ENCODE peak calls at places on chromosome 1, in eight cellular contexts. I is body of pancreas; M is upper lobe of right lung; B is CD8-positive, alpha-beta memory T cell; T is GM23248; Z is Peyer's patch; K is mesendoderm; N is thoracic aorta. G is an unnamed sample.

GRCh38 chr1:71080178-71080781 is 555 bp downstream of the ZRANB2 start:
- DNase-seq in B (no peak), I (peak; percentile 14), M (peak; percentile 57), T (peak; percentile 64), N (no peak), Z (no peak), K (peak; percentile 53), G (no peak)

GRCh38 chr1:5905431-5905830 is 86.8 kb downstream of the NPHP4 start:
- DNase-seq in B (no peak), M (no peak), Z (no peak), T (no peak), N (no peak), I (no peak), K (no peak), G (no peak)

GRCh38 chr1:32242341-32242851 is 4.6 kb upstream of the FAM167B start:
- DNase-seq in T (peak; percentile 32), I (peak; percentile 37), M (no peak), Z (no peak), B (no peak), K (no peak), N (no peak), G (no peak)

GRCh38 chr1:61247881-61248752 is 165.8 kb downstream of the NFIA start:
- DNase-seq in B (no peak), T (no peak), I (no peak), Z (no peak), N (no peak), K (no peak), M (no peak), G (no peak)

GRCh38 chr1:64663654-64664053 is 81.2 kb upstream of the RAVER2 start:
- DNase-seq in M (no peak), N (no peak), B (no peak), I (no peak), T (peak; percentile 4), K (peak; percentile 66), Z (no peak), G (peak; percentile 35)

GRCh38 chr1:10479276-10479675 is 4.5 kb downstream of the PEX14 start:
- DNase-seq in M (peak; percentile 16), B (no peak), I (no peak), Z (no peak), K (no peak), T (no peak), N (no peak), G (no peak)

GRCh38 chr1:32695098-32695904 is 7.3 kb downstream of the SYNC start:
- DNase-seq in N (peak; percentile 68), K (no peak), I (peak; percentile 82), M (peak; percentile 81), T (peak; percentile 85), B (no peak), Z (peak; percentile 56), G (no peak)

GRCh38 chr1:74368335-74368734 is 133.1 kb downstream of the TNNI3K start:
- DNase-seq in K (no peak), M (no peak), Z (no peak), I (no peak), B (no peak), N (no peak), T (no peak), G (no peak)

GRCh38 chr1:185716095-185716494 is 18.1 kb upstream of the HMCN1 start:
- DNase-seq in I (no peak), B (no peak), N (no peak), T (no peak), K (no peak), M (no peak), Z (no peak), G (no peak)

GRCh38 chr1:207752456-207753132 is 740 bp downstream of the CD46 start:
- DNase-seq in K (peak; percentile 33), I (peak; percentile 63), Z (peak; percentile 85), N (no peak), M (peak; percentile 80), B (no peak), T (peak; percentile 49), G (peak; percentile 39)

GRCh38 chr1:236575523-236575922 is 28.8 kb downstream of the HEATR1 start:
- DNase-seq in I (no peak), N (no peak), B (no peak), T (peak; percentile 77), Z (no peak), K (no peak), M (no peak), G (no peak)

GRCh38 chr1:224763126-224763764 is 147.1 kb downstream of the CNIH3 start:
- DNase-seq in K (no peak), M (no peak), Z (no peak), T (peak; percentile 31), I (no peak), B (no peak), N (no peak), G (no peak)

GRCh38 chr1:17158961-17159360 is 39.7 kb upstream of the PADI2 start:
- DNase-seq in N (no peak), Z (no peak), K (no peak), M (no peak), I (no peak), B (no peak), T (peak; percentile 15), G (no peak)

GRCh38 chr1:60573121-60573520 is 499.6 kb upstream of the C1orf87 start:
- DNase-seq in N (no peak), M (no peak), B (no peak), Z (no peak), I (no peak), T (no peak), K (no peak), G (no peak)

GRCh38 chr1:36352910-36353878 is 29.7 kb upstream of the EVA1B start:
- DNase-seq in T (peak; percentile 90), Z (no peak), N (no peak), B (no peak), I (no peak), M (no peak), K (no peak), G (no peak)
- H3K4me1 ChIP-seq in T (peaks cover 48% of the 10 kb centered on the region), Z (peaks cover 4% of the 10 kb centered on the region), N (peaks cover 49% of the 10 kb centered on the region), B (peaks cover 21% of the 10 kb centered on the region), I (no peaks in the 10 kb centered on the region), M (peaks cover 41% of the 10 kb centered on the region), K (no peaks in the 10 kb centered on the region), G (peaks cover 9% of the 10 kb centered on the region)

GRCh38 chr1:110605901-110606783 is at the start of gene KCNA2:
- DNase-seq in B (no peak), M (peak; percentile 68), K (peak; percentile 83), I (peak; percentile 74), Z (no peak), N (no peak), T (peak; percentile 32), G (peak; percentile 55)

GRCh38 chr1:110607663-110608230 is 1.6 kb upstream of the KCNA2 start:
- DNase-seq in I (peak; percentile 26), T (no peak), K (peak; percentile 11), Z (no peak), M (no peak), N (no peak), B (no peak), G (no peak)

GRCh38 chr1:110604586-110605148 is 1.5 kb downstream of the KCNA2 start:
- DNase-seq in B (no peak), Z (no peak), I (no peak), T (no peak), K (no peak), N (no peak), M (no peak), G (no peak)

GRCh38 chr1:110606784-110607662 is 865 bp upstream of the KCNA2 start:
- DNase-seq in N (no peak), Z (no peak), I (peak; percentile 25), M (no peak), T (peak; percentile 23), B (no peak), K (peak; percentile 48), G (no peak)

DNA sequence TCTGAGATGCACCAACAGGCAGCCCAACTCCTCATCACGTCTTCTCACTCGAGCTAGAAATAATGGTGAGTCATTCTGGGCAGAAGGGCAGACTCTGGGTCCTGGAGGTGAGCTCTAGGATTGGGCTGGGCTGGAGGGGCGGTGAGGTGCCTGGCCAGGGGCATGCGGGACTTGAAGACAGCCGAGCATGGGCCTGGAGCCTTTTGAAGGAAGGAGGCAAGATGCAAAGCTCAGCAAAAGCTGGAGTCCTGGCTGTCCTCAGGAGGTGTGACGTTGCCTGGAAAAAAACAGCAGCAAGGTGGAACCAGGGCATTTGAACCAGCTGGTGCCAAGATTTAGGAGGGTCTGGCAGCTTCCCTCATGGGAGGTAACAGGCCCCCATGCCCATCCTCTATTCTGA is 712 bp downstream of the KCNA2 start:
- DNase-seq in M (no peak), B (no peak), K (peak; percentile 16), Z (no peak), N (no peak), T (no peak), I (no peak), G (no peak)
- H3K4me3 ChIP-seq in M (no peak overlapping the region), B (no peak overlapping the region), K (no peak overlapping the region), Z (peak overlapping the region; percentile 59), N (peak overlapping the region; percentile 84), T (no peak overlapping the region), I (no peak overlapping the region), G (no peak overlapping the region)

GRCh38 chr1:92408825-92409224 is 77.9 kb downstream of the GFI1 start:
- DNase-seq in N (no peak), M (no peak), I (no peak), K (no peak), T (peak; percentile 20), Z (no peak), B (no peak), G (no peak)

GRCh38 chr1:92409946-92410345 is 76.8 kb downstream of the GFI1 start:
- DNase-seq in K (no peak), T (no peak), Z (no peak), M (no peak), N (no peak), B (no peak), I (no peak), G (no peak)

GRCh38 chr1:92411511-92411910 is 75.2 kb downstream of the GFI1 start:
- DNase-seq in M (no peak), T (peak; percentile 78), B (no peak), K (no peak), Z (no peak), N (no peak), I (no peak), G (no peak)

GRCh38 chr1:92410706-92411105 is 76.0 kb downstream of the GFI1 start:
- DNase-seq in M (no peak), B (peak; percentile 13), I (no peak), T (no peak), Z (no peak), K (peak; percentile 19), N (no peak), G (no peak)
- H3K4me1 ChIP-seq in M (no peaks in the 10 kb centered on the region), B (peaks cover 26% of the 10 kb centered on the region), I (no peaks in the 10 kb centered on the region), T (no peaks in the 10 kb centered on the region), Z (no peaks in the 10 kb centered on the region), K (no peaks in the 10 kb centered on the region), N (no peaks in the 10 kb centered on the region), G (no peaks in the 10 kb centered on the region)

GRCh38 chr1:27473755-27474154 is 16.2 kb downstream of the WASF2 start:
- DNase-seq in K (no peak), B (no peak), T (no peak), I (no peak), N (no peak), Z (no peak), M (no peak), G (no peak)

GRCh38 chr1:27476222-27476621 is 13.7 kb downstream of the WASF2 start:
- DNase-seq in T (no peak), M (no peak), K (peak; percentile 21), B (no peak), Z (no peak), N (no peak), I (no peak), G (no peak)

GRCh38 chr1:27475707-27476106 is 14.3 kb downstream of the WASF2 start:
- DNase-seq in K (no peak), T (no peak), M (no peak), Z (no peak), B (no peak), N (no peak), I (no peak), G (no peak)

GRCh38 chr1:27469334-27469733 is 20.6 kb downstream of the WASF2 start:
- DNase-seq in Z (no peak), I (no peak), K (no peak), B (no peak), M (no peak), N (no peak), T (peak; percentile 15), G (no peak)

GRCh38 chr1:27471476-27471875 is 18.5 kb downstream of the WASF2 start:
- DNase-seq in Z (no peak), M (no peak), N (no peak), T (no peak), I (no peak), K (no peak), B (no peak), G (no peak)
- H3K4me3 ChIP-seq in Z (no peak overlapping the region), M (no peak overlapping the region), N (no peak overlapping the region), T (no peak overlapping the region), I (no peak overlapping the region), K (no peak overlapping the region), B (no peak overlapping the region), G (no peak overlapping the region)